ENCODE peak calls at places on chromosomes 4 and X, in five cellular contexts. M is uterus; W is activated naive CD4-positive, alpha-beta T cell; H is memory B cell; F is CD8-positive, alpha-beta memory T cell. Q is an unnamed sample.
A peak's percentile ranks its signal among the peaks of the same experiment; 100 is the strongest.

GRCh38 chrX:148649145-148649645 is 148.8 kb downstream of the AFF2 start:
- DNase-seq in W (no peak), F (no peak), M (no peak), H (no peak), Q (no peak)

GRCh38 chrX:22666441-22666840 is 333.3 kb upstream of the DDX53 start:
- DNase-seq in W (no peak), H (no peak), M (no peak), F (no peak), Q (no peak)

GRCh38 chr4:56049428-56050212 is 100.9 kb downstream of the CEP135 start:
- DNase-seq in H (peak; percentile 14), M (no peak), W (no peak), F (no peak), Q (no peak)

GRCh38 chr4:8387615-8388266 is 52.8 kb downstream of the ACOX3 start:
- DNase-seq in W (no peak), F (no peak), H (no peak), M (no peak), Q (no peak)

GRCh38 chr4:120304801-120305200 is 238.2 kb upstream of the MAD2L1 start:
- DNase-seq in H (no peak), F (no peak), M (no peak), W (no peak), Q (no peak)

GRCh38 chr4:141133146-141134006 is at the start of gene RNF150:
- DNase-seq in W (no peak), F (no peak), H (peak; percentile 23), M (peak; percentile 88), Q (no peak)

GRCh38 chr4:113593400-113594230 is 167.9 kb downstream of the CAMK2D start:
- DNase-seq in F (no peak), W (no peak), H (no peak), M (no peak), Q (no peak)

GRCh38 chr4:166324321-166324720 is 451.3 kb downstream of the TLL1 start:
- DNase-seq in H (no peak), M (no peak), F (no peak), W (no peak), Q (no peak)

GRCh38 chrX:40581333-40581910 is 652 bp downstream of the ATP6AP2 start:
- DNase-seq in M (no peak), H (no peak), W (no peak), F (peak; percentile 1), Q (peak; percentile 4)

GRCh38 chrX:68403060-68403459 is 30.2 kb downstream of the OPHN1 start:
- DNase-seq in M (no peak), F (no peak), H (no peak), W (no peak), Q (no peak)

GRCh38 chrX:56798866-56799864 is 70.1 kb downstream of the NBDY start:
- DNase-seq in F (no peak), H (peak; percentile 8), W (no peak), M (peak; percentile 51), Q (no peak)

GRCh38 chr4:142282870-142283431 is 563.1 kb downstream of the INPP4B start:
- DNase-seq in F (no peak), M (no peak), W (no peak), H (no peak), Q (no peak)

GRCh38 chr4:53682196-53682595 is 90.9 kb upstream of the LNX1 start:
- DNase-seq in M (no peak), F (no peak), H (no peak), W (no peak), Q (no peak)

GRCh38 chrX:120251471-120252011 is 929 bp downstream of the ZBTB33 start:
- DNase-seq in M (peak; percentile 21), H (peak; percentile 16), F (no peak), W (no peak), Q (no peak)

GRCh38 chrX:153468008-153468580 is 2.3 kb downstream of the HAUS7 start:
- DNase-seq in H (no peak), W (no peak), M (no peak), F (no peak), Q (no peak)

GRCh38 chrX:97398030-97398551 is 514.4 kb downstream of the RPA4 start:
- DNase-seq in W (no peak), H (no peak), M (no peak), F (no peak), Q (no peak)

GRCh38 chrX:153670748-153671588 is 2.6 kb downstream of the PNCK start:
- DNase-seq in W (no peak), H (no peak), F (no peak), M (no peak), Q (no peak)

GRCh38 chrX:110086162-110086915 is 83.4 kb downstream of the TMEM164 start:
- DNase-seq in M (no peak), W (no peak), F (no peak), H (no peak), Q (no peak)

GRCh38 chr4:130689182-130689581 is 1593.2 kb downstream of the C4orf33 start:
- DNase-seq in M (no peak), F (no peak), H (no peak), W (no peak), Q (no peak)

GRCh38 chrX:120302434-120302833 is 8.8 kb downstream of the TMEM255A start:
- DNase-seq in F (peak; percentile 38), M (no peak), W (no peak), H (no peak), Q (no peak)

GRCh38 chr4:23775694-23776093 is 114.2 kb downstream of the PPARGC1A start:
- DNase-seq in M (no peak), F (no peak), H (no peak), W (no peak), Q (no peak)

GRCh38 chrX:9141496-9141895 is 107.6 kb upstream of the FAM9B start:
- DNase-seq in H (no peak), W (no peak), M (no peak), F (no peak), Q (no peak)

GRCh38 chrX:139691493-139691842 is 16.5 kb downstream of the MCF2 start:
- DNase-seq in W (no peak), M (no peak), F (no peak), H (no peak), Q (no peak)